ENCODE peak calls at places on chromosomes 13 and 19, in ten cellular contexts. One of them, this sample, is unnamed.

GRCh38 chr19:50496189-50497029 is 14.6 kb downstream of the JOSD2 start:
- DNase-seq in tibial artery: no peak
- DNase-seq in fibroblast of mammary gland: no peak
- DNase-seq in cardiac fibroblast: peak
- DNase-seq in epithelial cell of esophagus: no peak
- DNase-seq in suprapubic skin: no peak
- DNase-seq in heart right ventricle: peak
- DNase-seq in left ventricle myocardium inferior: peak
- DNase-seq in right lobe of liver: no peak
- DNase-seq in CD8-positive, alpha-beta T cell: no peak
- DNase-seq in this sample: no peak

GRCh38 chr13:42396501-42396900 is 124.5 kb downstream of the AKAP11 start:
- DNase-seq in tibial artery: no peak
- DNase-seq in fibroblast of mammary gland: no peak
- DNase-seq in cardiac fibroblast: no peak
- DNase-seq in epithelial cell of esophagus: no peak
- DNase-seq in suprapubic skin: no peak
- DNase-seq in heart right ventricle: no peak
- DNase-seq in left ventricle myocardium inferior: no peak
- DNase-seq in right lobe of liver: no peak
- DNase-seq in CD8-positive, alpha-beta T cell: no peak
- DNase-seq in this sample: no peak

GRCh38 chr13:23407996-23408395 is 25.5 kb downstream of the SACS start:
- DNase-seq in tibial artery: no peak
- DNase-seq in fibroblast of mammary gland: no peak
- DNase-seq in cardiac fibroblast: no peak
- DNase-seq in epithelial cell of esophagus: no peak
- DNase-seq in suprapubic skin: no peak
- DNase-seq in heart right ventricle: no peak
- DNase-seq in left ventricle myocardium inferior: no peak
- DNase-seq in right lobe of liver: no peak
- DNase-seq in CD8-positive, alpha-beta T cell: no peak
- DNase-seq in this sample: no peak

GRCh38 chr19:36972594-36972993 is 56.5 kb downstream of the ZNF568 start:
- DNase-seq in tibial artery: no peak
- DNase-seq in fibroblast of mammary gland: no peak
- DNase-seq in cardiac fibroblast: no peak
- DNase-seq in epithelial cell of esophagus: no peak
- DNase-seq in suprapubic skin: peak
- DNase-seq in heart right ventricle: no peak
- DNase-seq in left ventricle myocardium inferior: no peak
- DNase-seq in right lobe of liver: peak
- DNase-seq in CD8-positive, alpha-beta T cell: no peak
- DNase-seq in this sample: no peak

GRCh38 chr19:12723643-12724426 is at the start of gene TNPO2:
- DNase-seq in tibial artery: peak
- DNase-seq in fibroblast of mammary gland: peak
- DNase-seq in cardiac fibroblast: peak
- DNase-seq in epithelial cell of esophagus: peak
- DNase-seq in suprapubic skin: no peak
- DNase-seq in heart right ventricle: peak
- DNase-seq in left ventricle myocardium inferior: peak
- DNase-seq in right lobe of liver: peak
- DNase-seq in CD8-positive, alpha-beta T cell: no peak
- DNase-seq in this sample: peak

GRCh38 chr19:33486407-33486806 is 35.2 kb downstream of the PEPD start:
- DNase-seq in tibial artery: no peak
- DNase-seq in fibroblast of mammary gland: no peak
- DNase-seq in cardiac fibroblast: no peak
- DNase-seq in epithelial cell of esophagus: no peak
- DNase-seq in suprapubic skin: peak
- DNase-seq in heart right ventricle: no peak
- DNase-seq in left ventricle myocardium inferior: no peak
- DNase-seq in right lobe of liver: peak
- DNase-seq in CD8-positive, alpha-beta T cell: no peak
- DNase-seq in this sample: no peak

GRCh38 chr13:68970532-68970931 is 1137.1 kb upstream of the ATXN8OS start:
- DNase-seq in tibial artery: no peak
- DNase-seq in fibroblast of mammary gland: no peak
- DNase-seq in cardiac fibroblast: no peak
- DNase-seq in epithelial cell of esophagus: no peak
- DNase-seq in suprapubic skin: no peak
- DNase-seq in heart right ventricle: no peak
- DNase-seq in left ventricle myocardium inferior: no peak
- DNase-seq in right lobe of liver: no peak
- DNase-seq in CD8-positive, alpha-beta T cell: no peak
- DNase-seq in this sample: no peak

GRCh38 chr19:10919352-10920287 is 8.8 kb downstream of the YIPF2 start:
- DNase-seq in tibial artery: no peak
- DNase-seq in fibroblast of mammary gland: no peak
- DNase-seq in cardiac fibroblast: no peak
- DNase-seq in epithelial cell of esophagus: no peak
- DNase-seq in suprapubic skin: no peak
- DNase-seq in heart right ventricle: no peak
- DNase-seq in left ventricle myocardium inferior: no peak
- DNase-seq in right lobe of liver: no peak
- DNase-seq in CD8-positive, alpha-beta T cell: no peak
- DNase-seq in this sample: no peak

GRCh38 chr13:21733475-21734311 is 62.8 kb downstream of the FGF9 start:
- DNase-seq in tibial artery: no peak
- DNase-seq in fibroblast of mammary gland: no peak
- DNase-seq in cardiac fibroblast: no peak
- DNase-seq in epithelial cell of esophagus: peak
- DNase-seq in suprapubic skin: no peak
- DNase-seq in heart right ventricle: no peak
- DNase-seq in left ventricle myocardium inferior: no peak
- DNase-seq in right lobe of liver: no peak
- DNase-seq in CD8-positive, alpha-beta T cell: no peak
- DNase-seq in this sample: no peak

GRCh38 chr13:46629811-46630413 is 76.9 kb downstream of the LRCH1 start:
- DNase-seq in tibial artery: no peak
- DNase-seq in fibroblast of mammary gland: no peak
- DNase-seq in cardiac fibroblast: no peak
- DNase-seq in epithelial cell of esophagus: no peak
- DNase-seq in suprapubic skin: no peak
- DNase-seq in heart right ventricle: no peak
- DNase-seq in left ventricle myocardium inferior: no peak
- DNase-seq in right lobe of liver: no peak
- DNase-seq in CD8-positive, alpha-beta T cell: no peak
- DNase-seq in this sample: no peak

GRCh38 chr13:98778749-98779148 is 26.3 kb upstream of the SLC15A1 start:
- DNase-seq in tibial artery: no peak
- DNase-seq in fibroblast of mammary gland: no peak
- DNase-seq in cardiac fibroblast: peak
- DNase-seq in epithelial cell of esophagus: peak
- DNase-seq in suprapubic skin: no peak
- DNase-seq in heart right ventricle: no peak
- DNase-seq in left ventricle myocardium inferior: no peak
- DNase-seq in right lobe of liver: no peak
- DNase-seq in CD8-positive, alpha-beta T cell: no peak
- DNase-seq in this sample: no peak

GRCh38 chr19:10116085-10116865 is 3.4 kb downstream of the EIF3G start:
- DNase-seq in tibial artery: no peak
- DNase-seq in fibroblast of mammary gland: no peak
- DNase-seq in cardiac fibroblast: no peak
- DNase-seq in epithelial cell of esophagus: no peak
- DNase-seq in suprapubic skin: no peak
- DNase-seq in heart right ventricle: no peak
- DNase-seq in left ventricle myocardium inferior: no peak
- DNase-seq in right lobe of liver: peak
- DNase-seq in CD8-positive, alpha-beta T cell: no peak
- DNase-seq in this sample: no peak

GRCh38 chr19:11151181-11151580 is 4.4 kb downstream of the SPC24 start:
- DNase-seq in tibial artery: peak
- DNase-seq in fibroblast of mammary gland: no peak
- DNase-seq in cardiac fibroblast: peak
- DNase-seq in epithelial cell of esophagus: no peak
- DNase-seq in suprapubic skin: no peak
- DNase-seq in heart right ventricle: peak
- DNase-seq in left ventricle myocardium inferior: peak
- DNase-seq in right lobe of liver: no peak
- DNase-seq in CD8-positive, alpha-beta T cell: no peak
- DNase-seq in this sample: no peak

GRCh38 chr19:40217027-40217810 is 965 bp downstream of the TTC9B start:
- DNase-seq in tibial artery: no peak
- DNase-seq in fibroblast of mammary gland: no peak
- DNase-seq in cardiac fibroblast: no peak
- DNase-seq in epithelial cell of esophagus: peak
- DNase-seq in suprapubic skin: no peak
- DNase-seq in heart right ventricle: no peak
- DNase-seq in left ventricle myocardium inferior: no peak
- DNase-seq in right lobe of liver: no peak
- DNase-seq in CD8-positive, alpha-beta T cell: no peak
- DNase-seq in this sample: no peak

GRCh38 chr19:19956431-19957075 is 55.8 kb downstream of the ZNF93 start:
- DNase-seq in tibial artery: no peak
- DNase-seq in fibroblast of mammary gland: no peak
- DNase-seq in cardiac fibroblast: no peak
- DNase-seq in epithelial cell of esophagus: no peak
- DNase-seq in suprapubic skin: no peak
- DNase-seq in heart right ventricle: no peak
- DNase-seq in left ventricle myocardium inferior: no peak
- DNase-seq in right lobe of liver: no peak
- DNase-seq in CD8-positive, alpha-beta T cell: no peak
- DNase-seq in this sample: no peak
- H3K4me3 ChIP-seq in tibial artery: no peak
- H3K4me3 ChIP-seq in fibroblast of mammary gland: no peak
- H3K4me3 ChIP-seq in cardiac fibroblast: no peak
- H3K4me3 ChIP-seq in epithelial cell of esophagus: no peak
- H3K4me3 ChIP-seq in suprapubic skin: no peak
- H3K4me3 ChIP-seq in heart right ventricle: no peak
- H3K4me3 ChIP-seq in left ventricle myocardium inferior: no peak
- H3K4me3 ChIP-seq in right lobe of liver: no peak
- H3K4me3 ChIP-seq in CD8-positive, alpha-beta T cell: no peak
- H3K4me3 ChIP-seq in this sample: no peak

GRCh38 chr19:495440-496332 is 600 bp upstream of the MADCAM1 start:
- DNase-seq in tibial artery: no peak
- DNase-seq in fibroblast of mammary gland: peak
- DNase-seq in cardiac fibroblast: peak
- DNase-seq in epithelial cell of esophagus: no peak
- DNase-seq in suprapubic skin: no peak
- DNase-seq in heart right ventricle: no peak
- DNase-seq in left ventricle myocardium inferior: no peak
- DNase-seq in right lobe of liver: no peak
- DNase-seq in CD8-positive, alpha-beta T cell: no peak
- DNase-seq in this sample: no peak
- TF ChIP-seq CTCF in tibial artery: peak
- TF ChIP-seq CTCF in fibroblast of mammary gland: peak
- TF ChIP-seq CTCF in cardiac fibroblast: peak
- TF ChIP-seq CTCF in epithelial cell of esophagus: peak
- TF ChIP-seq CTCF in suprapubic skin: peak
- TF ChIP-seq CTCF in heart right ventricle: peak
- TF ChIP-seq CTCF in left ventricle myocardium inferior: peak
- TF ChIP-seq CTCF in right lobe of liver: peak
- TF ChIP-seq CTCF in CD8-positive, alpha-beta T cell: peak
- TF ChIP-seq CTCF in this sample: peak

DNA sequence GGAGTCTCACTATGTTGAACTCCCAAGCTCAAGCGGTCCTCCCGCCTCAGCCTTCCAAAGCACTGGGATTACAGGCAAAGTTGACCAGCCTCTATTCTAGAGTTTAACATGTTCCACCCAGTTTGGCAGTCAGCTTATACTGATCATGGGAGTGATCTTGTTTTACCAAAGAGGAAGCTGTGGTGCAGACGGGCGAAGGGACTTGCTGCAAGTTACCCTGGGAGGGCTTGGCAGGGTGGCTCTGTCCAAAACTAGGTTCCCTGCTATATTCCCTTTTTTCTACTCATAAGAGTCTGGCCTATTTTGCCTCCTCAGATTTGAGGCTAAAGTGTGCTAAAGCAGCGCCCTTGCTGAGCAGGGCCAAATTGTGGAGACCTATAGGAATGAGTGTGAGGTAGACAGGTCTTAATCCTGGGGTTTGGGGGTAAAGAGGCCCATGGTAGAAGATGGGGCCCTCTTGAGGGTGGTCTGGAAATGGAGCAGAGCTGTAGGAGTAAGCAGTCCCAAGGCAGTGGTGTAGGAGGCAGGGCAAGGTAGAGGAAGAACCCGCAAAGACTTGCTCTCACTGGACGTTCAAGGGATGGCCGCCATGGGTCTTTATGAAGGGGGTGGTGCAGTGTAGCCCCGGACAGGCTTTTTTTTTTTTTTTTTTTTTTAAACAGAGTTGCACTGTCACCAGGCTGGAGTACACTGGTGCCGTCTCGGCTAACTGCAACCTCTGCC is 3.3 kb downstream of the RPS19 start:
- DNase-seq in tibial artery: no peak
- DNase-seq in fibroblast of mammary gland: no peak
- DNase-seq in cardiac fibroblast: no peak
- DNase-seq in epithelial cell of esophagus: no peak
- DNase-seq in suprapubic skin: no peak
- DNase-seq in heart right ventricle: no peak
- DNase-seq in left ventricle myocardium inferior: no peak
- DNase-seq in right lobe of liver: no peak
- DNase-seq in CD8-positive, alpha-beta T cell: no peak
- DNase-seq in this sample: no peak
- H3K4me3 ChIP-seq in tibial artery: no peak
- H3K4me3 ChIP-seq in fibroblast of mammary gland: no peak
- H3K4me3 ChIP-seq in cardiac fibroblast: no peak
- H3K4me3 ChIP-seq in epithelial cell of esophagus: peak
- H3K4me3 ChIP-seq in suprapubic skin: no peak
- H3K4me3 ChIP-seq in heart right ventricle: no peak
- H3K4me3 ChIP-seq in left ventricle myocardium inferior: no peak
- H3K4me3 ChIP-seq in right lobe of liver: no peak
- H3K4me3 ChIP-seq in CD8-positive, alpha-beta T cell: no peak
- H3K4me3 ChIP-seq in this sample: no peak

GRCh38 chr19:23855676-23856075 is 59.0 kb upstream of the ZNF726 start:
- DNase-seq in tibial artery: no peak
- DNase-seq in fibroblast of mammary gland: no peak
- DNase-seq in cardiac fibroblast: no peak
- DNase-seq in epithelial cell of esophagus: no peak
- DNase-seq in suprapubic skin: no peak
- DNase-seq in heart right ventricle: no peak
- DNase-seq in left ventricle myocardium inferior: no peak
- DNase-seq in right lobe of liver: no peak
- DNase-seq in CD8-positive, alpha-beta T cell: no peak
- DNase-seq in this sample: no peak
- TF ChIP-seq CTCF in tibial artery: no peak
- TF ChIP-seq CTCF in fibroblast of mammary gland: no peak
- TF ChIP-seq CTCF in cardiac fibroblast: no peak
- TF ChIP-seq CTCF in epithelial cell of esophagus: no peak
- TF ChIP-seq CTCF in suprapubic skin: no peak
- TF ChIP-seq CTCF in heart right ventricle: no peak
- TF ChIP-seq CTCF in left ventricle myocardium inferior: no peak
- TF ChIP-seq CTCF in right lobe of liver: no peak
- TF ChIP-seq CTCF in CD8-positive, alpha-beta T cell: no peak
- TF ChIP-seq CTCF in this sample: no peak

This sample was measured in foreskin fibroblast.